ENCODE peak calls at places on chromosomes 16 and 17, in seven cellular contexts. T is thoracic aorta, J is amygdala, R is astrocyte of the spinal cord, N is SK-N-SH, D is HuH-7, F is A549. V is an unnamed sample.

GRCh38 chr17:3998436-3998835 is 34.2 kb upstream of the ATP2A3 start:
- DNase-seq in T (no peak), J (no peak), R (no peak), N (no peak), D (no peak), F (no peak), V (no peak)

GRCh38 chr16:66007717-66008116 is 358.8 kb upstream of the CDH5 start:
- DNase-seq in T (no peak), J (no peak), R (peak; percentile 72), N (no peak), D (no peak), F (no peak), V (no peak)

GRCh38 chr17:35795007-35795870 is at the start of gene MMP28:
- DNase-seq in T (no peak), J (no peak), R (no peak), N (peak; percentile 86), D (no peak), F (peak; percentile 52), V (peak; percentile 81)

GRCh38 chr17:50139950-50140885 is 10.3 kb upstream of the SAMD14 start:
- DNase-seq in T (no peak), J (peak; percentile 36), R (peak; percentile 69), N (peak; percentile 98), D (peak; percentile 98), F (peak; percentile 91), V (peak; percentile 90)

GRCh38 chr16:88382491-88383400 is at the start of gene ZNF469:
- DNase-seq in T (no peak), J (no peak), R (peak; percentile 17), N (peak; percentile 89), D (no peak), F (peak; percentile 34), V (peak; percentile 68)

GRCh38 chr17:49995055-49995738 is at the start of gene DLX3:
- DNase-seq in T (peak; percentile 42), J (no peak), R (peak; percentile 48), N (peak; percentile 81), D (peak; percentile 26), F (peak; percentile 72), V (peak; percentile 93)

GRCh38 chr17:29358421-29358820 is 31.7 kb upstream of the TAOK1 start:
- DNase-seq in T (no peak), J (no peak), R (no peak), N (no peak), D (no peak), F (no peak), V (no peak)

GRCh38 chr17:4810696-4811289 is 3.8 kb downstream of the PLD2 start:
- DNase-seq in T (no peak), J (no peak), R (no peak), N (no peak), D (no peak), F (no peak), V (no peak)

GRCh38 chr17:50187741-50188520 is 13.5 kb downstream of the COL1A1 start:
- DNase-seq in T (no peak), J (no peak), R (peak; percentile 77), N (no peak), D (no peak), F (no peak), V (no peak)

GRCh38 chr17:34318474-34318873 is 761 bp upstream of the CCL8 start:
- DNase-seq in T (no peak), J (no peak), R (no peak), N (no peak), D (no peak), F (peak; percentile 35), V (no peak)

GRCh38 chr17:77449908-77450741 is 309.4 kb downstream of the SEC14L1 start:
- DNase-seq in T (no peak), J (peak; percentile 26), R (peak; percentile 71), N (peak; percentile 91), D (peak; percentile 82), F (no peak), V (no peak)

GRCh38 chr16:67892375-67892774 is 679 bp upstream of the PSKH1 start:
- DNase-seq in T (no peak), J (no peak), R (no peak), N (no peak), D (no peak), F (no peak), V (no peak)

GRCh38 chr17:74180336-74180735 is 23.1 kb upstream of the RPL38 start:
- DNase-seq in T (no peak), J (no peak), R (no peak), N (no peak), D (no peak), F (no peak), V (peak; percentile 30)

GRCh38 chr17:1750628-1751027 is 8.0 kb downstream of the SERPINF2 start:
- DNase-seq in T (no peak), J (no peak), R (no peak), N (no peak), D (no peak), F (no peak), V (no peak)

GRCh38 chr16:72938426-72939164 is 109.3 kb downstream of the ZFHX3 start:
- DNase-seq in T (peak; percentile 95), J (no peak), R (peak; percentile 87), N (no peak), D (no peak), F (peak; percentile 59), V (peak; percentile 92)

GRCh38 chr17:41738077-41738800 is 3.8 kb upstream of the HAP1 start:
- DNase-seq in T (peak; percentile 22), J (peak; percentile 42), R (peak; percentile 78), N (peak; percentile 92), D (peak; percentile 98), F (peak; percentile 89), V (peak; percentile 91)

GRCh38 chr16:720507-720989 is 398 bp upstream of the ANTKMT start:
- DNase-seq in T (no peak), J (peak; percentile 40), R (peak; percentile 69), N (peak; percentile 89), D (no peak), F (peak; percentile 84), V (no peak)

GRCh38 chr17:38403491-38403890 is 24.8 kb upstream of the ARHGAP23 start:
- DNase-seq in T (no peak), J (no peak), R (no peak), N (peak; percentile 58), D (no peak), F (peak; percentile 56), V (no peak)